ENCODE peak calls at places on chromosomes 16 and 17, in four cellular contexts. Y is GM23338, O is T-helper 2 cell, D is C1 segment of cervical spinal cord. M is an unnamed sample.
A peak's percentile ranks its signal among the peaks of the same experiment; 100 is the strongest.

GRCh38 chr17:75241502-75241901 is 19.9 kb downstream of the GGA3 start:
- DNase-seq in O (no peak), D (no peak), Y (no peak), M (no peak)

GRCh38 chr17:60599220-60599619 is 773 bp upstream of the PPM1D start:
- DNase-seq in Y (no peak), O (no peak), D (no peak), M (no peak)

GRCh38 chr16:49010396-49010795 is 271.2 kb downstream of the CBLN1 start:
- DNase-seq in D (no peak), Y (no peak), O (no peak), M (no peak)

GRCh38 chr16:32116080-32116479 is 137.0 kb upstream of the TP53TG3D start:
- DNase-seq in O (peak; percentile 3), D (no peak), Y (no peak), M (no peak)

GRCh38 chr17:44754276-44754675 is 4.5 kb upstream of the ADAM11 start:
- DNase-seq in D (no peak), O (no peak), Y (no peak), M (no peak)

GRCh38 chr16:76639685-76640289 is 362.6 kb downstream of the CNTNAP4 start:
- DNase-seq in O (no peak), D (no peak), Y (peak; percentile 84), M (peak; percentile 32)

GRCh38 chr17:31492880-31493655 is 101.6 kb downstream of the RAB11FIP4 start:
- DNase-seq in O (no peak), Y (no peak), D (no peak), M (no peak)

GRCh38 chr17:3602499-3602898 is 6.7 kb downstream of the TRPV1 start:
- DNase-seq in D (no peak), Y (peak; percentile 94), O (no peak), M (peak; percentile 45)

GRCh38 chr17:29776026-29776425 is 153.3 kb upstream of the CORO6 start:
- DNase-seq in O (no peak), Y (no peak), D (no peak), M (no peak)

GRCh38 chr17:75521290-75521689 is 4.2 kb upstream of the LLGL2 start:
- DNase-seq in Y (no peak), O (no peak), D (no peak), M (no peak)